ENCODE peak calls at places on chromosomes 5 and 9, in six cellular contexts. Z, S, I, B, Q and X are unnamed samples.

GRCh38 chr5:143401846-143402463 is 1.5 kb downstream of the NR3C1 start:
- DNase-seq in Z (peak), I (no peak), B (no peak), Q (no peak), S (no peak), X (peak)

GRCh38 chr9:38026021-38026809 is 42.8 kb downstream of the SHB start:
- DNase-seq in Q (peak), I (peak), B (no peak), Z (peak), S (peak), X (peak)

GRCh38 chr5:92353107-92354030 is 970.3 kb upstream of the ARRDC3 start:
- DNase-seq in Z (no peak), S (no peak), I (no peak), Q (peak), B (no peak), X (no peak)

GRCh38 chr5:3510642-3511041 is 85.0 kb upstream of the IRX1 start:
- DNase-seq in Q (no peak), Z (no peak), I (no peak), B (no peak), S (no peak), X (no peak)

GRCh38 chr5:178474562-178475184 is 115.5 kb downstream of the COL23A1 start:
- DNase-seq in Z (no peak), I (no peak), B (no peak), Q (no peak), S (no peak), X (no peak)

GRCh38 chr5:133285583-133286021 is 233.8 kb downstream of the HSPA4 start:
- DNase-seq in Q (peak), I (peak), B (no peak), S (peak), Z (peak), X (peak)

GRCh38 chr5:88886252-88886651 is 3.3 kb upstream of the MEF2C start:
- DNase-seq in Q (no peak), I (no peak), S (no peak), Z (no peak), B (no peak), X (no peak)

GRCh38 chr5:999724-1000123 is 8.9 kb upstream of the NKD2 start:
- DNase-seq in I (no peak), B (no peak), S (no peak), Z (no peak), Q (no peak), X (no peak)

GRCh38 chr9:133711428-133712220 is 26.5 kb downstream of the SARDH start:
- DNase-seq in S (no peak), B (no peak), I (peak), Z (peak), Q (no peak), X (no peak)

GRCh38 chr5:115068239-115069086 is 101.2 kb downstream of the TRIM36 start:
- DNase-seq in Z (peak), B (no peak), Q (peak), S (no peak), I (no peak), X (peak)

GRCh38 chr9:28648723-28649122 is 1075.4 kb upstream of the C9orf72 start:
- DNase-seq in Q (no peak), Z (peak), I (no peak), S (no peak), B (no peak), X (no peak)

GRCh38 chr5:57862471-57863282 is 380.1 kb upstream of the ACTBL2 start:
- DNase-seq in S (peak), Q (peak), I (no peak), Z (peak), B (no peak), X (peak)

GRCh38 chr5:135602882-135603721 is 24.3 kb upstream of the CXCL14 start:
- DNase-seq in B (no peak), Z (no peak), I (no peak), Q (no peak), S (no peak), X (no peak)

GRCh38 chr5:66717455-66718373 is 121.5 kb downstream of the MAST4 start:
- DNase-seq in I (no peak), S (peak), B (no peak), Q (no peak), Z (no peak), X (no peak)

GRCh38 chr5:123960526-123960925 is 448.5 kb downstream of the CSNK1G3 start:
- DNase-seq in Q (no peak), I (no peak), B (no peak), S (no peak), Z (no peak), X (no peak)

GRCh38 chr5:54904425-54904824 is 81.0 kb downstream of the ESM1 start:
- DNase-seq in Q (peak), I (peak), S (no peak), B (no peak), Z (peak), X (peak)

GRCh38 chr5:10666531-10667305 is 94.3 kb downstream of the DAP start:
- DNase-seq in Q (no peak), I (no peak), Z (no peak), S (no peak), B (no peak), X (no peak)

GRCh38 chr5:139810341-139811075 is 14.9 kb downstream of the PSD2 start:
- DNase-seq in S (no peak), B (no peak), Q (no peak), Z (no peak), I (no peak), X (no peak)

GRCh38 chr9:22044583-22044982 is 35.5 kb upstream of the CDKN2B start:
- DNase-seq in Q (peak), B (no peak), S (no peak), I (no peak), Z (peak), X (peak)

GRCh38 chr9:85258823-85259370 is 482.9 kb downstream of the AGTPBP1 start:
- DNase-seq in S (peak), Z (peak), B (no peak), Q (peak), I (no peak), X (peak)
- TF ChIP-seq CTCF in S (peak), Z (peak), B (peak), Q (peak), I (no peak), X (peak)

GRCh38 chr5:158487156-158487555 is 612.6 kb downstream of the EBF1 start:
- DNase-seq in Q (peak), Z (no peak), I (no peak), B (no peak), S (no peak), X (no peak)
- TF ChIP-seq CTCF in Q (no peak), Z (no peak), I (no peak), B (no peak), S (no peak), X (no peak)

GRCh38 chr5:31416547-31416946 is 115.3 kb downstream of the DROSHA start:
- DNase-seq in I (no peak), Q (no peak), S (no peak), B (no peak), Z (no peak), X (no peak)

GRCh38 chr5:31410089-31410488 is 121.8 kb downstream of the DROSHA start:
- DNase-seq in I (no peak), B (no peak), Q (no peak), S (no peak), Z (no peak), X (no peak)

GRCh38 chr5:31415009-31415923 is 116.6 kb downstream of the DROSHA start:
- DNase-seq in Z (no peak), Q (no peak), S (no peak), I (no peak), B (no peak), X (no peak)

GRCh38 chr5:31412324-31412723 is 119.6 kb downstream of the DROSHA start:
- DNase-seq in Q (no peak), Z (no peak), S (no peak), I (no peak), B (no peak), X (no peak)

DNA sequence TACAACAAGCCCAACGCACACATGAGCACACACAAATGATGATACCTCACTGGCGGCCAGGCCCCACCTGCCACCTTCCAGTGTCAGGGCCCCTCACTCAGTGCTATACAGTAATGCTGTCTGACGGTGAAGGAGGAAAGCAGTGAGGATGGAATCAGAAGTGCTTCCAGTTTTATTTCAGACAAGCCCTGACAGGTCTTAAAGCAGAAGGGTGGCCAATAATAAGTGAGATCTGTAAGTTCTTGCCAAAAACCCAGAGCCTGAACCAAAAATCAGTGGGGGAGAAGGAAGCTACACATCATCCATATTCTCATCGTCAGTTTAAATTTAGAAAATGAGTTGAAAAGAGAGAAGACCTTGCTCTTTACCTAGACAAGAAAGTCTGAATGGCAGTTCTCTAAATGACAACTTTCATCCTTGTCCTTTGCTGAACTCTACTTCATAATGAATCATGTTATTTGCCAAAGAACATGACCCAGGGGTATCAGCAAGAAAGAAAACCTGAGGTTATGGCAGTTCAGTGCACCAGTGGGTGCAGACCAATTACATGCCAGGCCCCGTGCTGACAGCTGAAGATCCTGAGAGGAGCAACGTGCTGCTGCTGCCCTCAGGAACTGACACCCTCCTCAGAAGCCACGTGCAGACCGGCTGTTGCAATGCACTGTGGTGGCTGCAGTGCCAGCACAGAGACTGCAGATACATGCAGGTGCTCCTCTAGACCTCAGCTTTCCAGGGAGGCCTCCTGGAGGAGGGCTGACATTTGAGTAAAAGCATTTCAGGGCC is 118.7 kb downstream of the DROSHA start:
- DNase-seq in Z (peak), Q (no peak), I (no peak), B (no peak), S (no peak), X (peak)
- TF ChIP-seq CTCF in Z (no peak), Q (no peak), I (no peak), B (no peak), S (no peak), X (no peak)

GRCh38 chr5:43019293-43019614 is 20.9 kb downstream of the ANXA2R start:
- DNase-seq in Z (no peak), I (no peak), B (no peak), Q (no peak), S (no peak), X (no peak)

GRCh38 chr5:43019615-43020293 is 20.4 kb downstream of the ANXA2R start:
- DNase-seq in S (peak), I (no peak), Q (no peak), B (no peak), Z (peak), X (peak)

GRCh38 chr5:43016217-43016779 is 23.8 kb downstream of the ANXA2R start:
- DNase-seq in I (no peak), Z (no peak), B (no peak), Q (no peak), S (no peak), X (no peak)

GRCh38 chr5:43020294-43020711 is 19.8 kb downstream of the ANXA2R start:
- DNase-seq in B (no peak), Q (no peak), I (no peak), S (no peak), Z (no peak), X (no peak)

GRCh38 chr5:43017438-43017820 is 22.7 kb downstream of the ANXA2R start:
- DNase-seq in S (peak), I (no peak), B (no peak), Q (no peak), Z (no peak), X (no peak)
- TF ChIP-seq CTCF in S (no peak), I (no peak), B (peak), Q (no peak), Z (no peak), X (no peak)